ENCODE peak calls at places on chromosome 21, in nine cellular contexts. N is transverse colon, I is body of pancreas, Y is upper lobe of right lung, G is kidney epithelial cell, Z is fibroblast of pulmonary artery, U is HL-60, W is fibroblast of lung, L is AG09309. F is an unnamed sample.

GRCh38 chr21:37711294-37711844 is 204.9 kb downstream of the KCNJ6 start:
- DNase-seq in N (no peak), I (no peak), Y (no peak), G (no peak), Z (no peak), U (no peak), W (no peak), L (no peak), F (no peak)

GRCh38 chr21:16402752-16403151 is 673.0 kb downstream of the USP25 start:
- DNase-seq in N (no peak), I (no peak), Y (no peak), G (no peak), Z (no peak), U (no peak), W (no peak), L (no peak), F (peak)

GRCh38 chr21:43812139-43812821 is 22.9 kb downstream of the RRP1 start:
- DNase-seq in N (peak), I (no peak), Y (peak), G (no peak), Z (no peak), U (peak), W (no peak), L (no peak), F (no peak)

GRCh38 chr21:45455321-45456013 is 50.5 kb downstream of the COL18A1 start:
- DNase-seq in N (no peak), I (peak), Y (no peak), G (no peak), Z (peak), U (peak), W (peak), L (no peak), F (no peak)

GRCh38 chr21:46096997-46097825 is 701 bp upstream of the COL6A2 start:
- DNase-seq in N (peak), I (no peak), Y (peak), G (no peak), Z (no peak), U (no peak), W (peak), L (no peak), F (peak)

GRCh38 chr21:16509466-16509865 is 779.7 kb downstream of the USP25 start:
- DNase-seq in N (no peak), I (no peak), Y (no peak), G (no peak), Z (no peak), U (no peak), W (peak), L (peak), F (peak)

GRCh38 chr21:45818904-45819285 is 162.7 kb upstream of the COL6A1 start:
- DNase-seq in N (no peak), I (no peak), Y (no peak), G (peak), Z (peak), U (peak), W (peak), L (peak), F (peak)

GRCh38 chr21:41639336-41639735 is 127.5 kb downstream of the RIPK4 start:
- DNase-seq in N (no peak), I (no peak), Y (peak), G (no peak), Z (no peak), U (no peak), W (no peak), L (no peak), F (no peak)

GRCh38 chr21:43951911-43952703 is 60.0 kb upstream of the TRAPPC10 start:
- DNase-seq in N (no peak), I (no peak), Y (no peak), G (no peak), Z (no peak), U (no peak), W (no peak), L (no peak), F (no peak)

GRCh38 chr21:46118871-46119564 is 21.1 kb downstream of the COL6A2 start:
- DNase-seq in N (peak), I (no peak), Y (peak), G (no peak), Z (no peak), U (no peak), W (no peak), L (no peak), F (no peak)

GRCh38 chr21:46065993-46066842 is 31.7 kb upstream of the COL6A2 start:
- DNase-seq in N (no peak), I (no peak), Y (no peak), G (no peak), Z (no peak), U (no peak), W (peak), L (no peak), F (no peak)

GRCh38 chr21:44866780-44867179 is 6.7 kb downstream of the PTTG1IP start:
- DNase-seq in N (no peak), I (no peak), Y (peak), G (no peak), Z (peak), U (no peak), W (peak), L (no peak), F (no peak)

GRCh38 chr21:43331962-43332458 is 94.9 kb downstream of the SIK1 start:
- DNase-seq in N (no peak), I (peak), Y (no peak), G (no peak), Z (peak), U (no peak), W (peak), L (no peak), F (peak)

GRCh38 chr21:29072873-29073221 is 601 bp downstream of the CCT8 start:
- DNase-seq in N (no peak), I (no peak), Y (no peak), G (no peak), Z (peak), U (peak), W (peak), L (no peak), F (no peak)

GRCh38 chr21:19507682-19508260 is 1104.2 kb upstream of the TMPRSS15 start:
- DNase-seq in N (no peak), I (no peak), Y (no peak), G (no peak), Z (peak), U (no peak), W (no peak), L (no peak), F (no peak)

GRCh38 chr21:34580181-34580700 is 34.7 kb downstream of the RCAN1 start:
- DNase-seq in N (peak), I (peak), Y (no peak), G (no peak), Z (no peak), U (no peak), W (no peak), L (no peak), F (peak)

GRCh38 chr21:27764056-27764455 is 797.2 kb upstream of the ADAMTS5 start:
- DNase-seq in N (no peak), I (no peak), Y (no peak), G (no peak), Z (no peak), U (no peak), W (peak), L (no peak), F (no peak)

GRCh38 chr21:27761623-27762022 is 794.7 kb upstream of the ADAMTS5 start:
- DNase-seq in N (no peak), I (no peak), Y (no peak), G (no peak), Z (no peak), U (no peak), W (no peak), L (no peak), F (peak)

GRCh38 chr21:27756191-27756590 is 789.3 kb upstream of the ADAMTS5 start:
- DNase-seq in N (no peak), I (no peak), Y (no peak), G (no peak), Z (no peak), U (no peak), W (no peak), L (no peak), F (peak)

GRCh38 chr21:27759820-27760219 is 792.9 kb upstream of the ADAMTS5 start:
- DNase-seq in N (no peak), I (no peak), Y (no peak), G (no peak), Z (peak), U (no peak), W (no peak), L (no peak), F (no peak)

DNA sequence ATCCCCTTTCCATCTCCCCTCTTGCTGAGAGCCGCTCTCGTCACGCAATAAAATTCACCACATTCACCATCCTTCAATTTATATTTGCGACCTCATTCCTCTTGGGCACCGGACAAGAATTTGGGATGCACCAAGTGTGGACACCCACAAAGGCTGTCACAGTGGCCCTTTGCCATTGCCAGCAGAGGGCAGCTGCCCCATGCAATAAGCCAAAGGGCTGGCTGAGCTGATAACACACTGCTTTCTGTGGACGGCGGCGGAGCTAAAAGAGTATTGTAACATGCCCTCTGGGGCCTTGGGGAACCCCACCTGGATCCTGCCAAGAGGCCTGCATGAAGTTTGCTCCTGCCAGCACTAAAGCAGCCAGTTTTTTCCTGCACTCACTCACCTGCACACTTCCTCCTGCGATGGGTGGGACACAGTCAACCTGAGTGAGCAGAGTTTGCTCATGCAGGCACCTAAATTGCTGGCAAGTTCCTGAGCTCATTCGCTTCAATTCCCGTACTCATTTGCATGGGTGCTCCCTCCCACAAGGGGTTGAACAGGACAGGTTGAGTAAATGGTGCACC is 792.3 kb upstream of the ADAMTS5 start:
- DNase-seq in N (peak), I (peak), Y (peak), G (no peak), Z (no peak), U (peak), W (no peak), L (no peak), F (no peak)
- TF ChIP-seq CTCF in N (peak), I (peak), Y (peak), G (peak), Z (peak), U (peak), W (peak), L (peak), F (peak)

DNA sequence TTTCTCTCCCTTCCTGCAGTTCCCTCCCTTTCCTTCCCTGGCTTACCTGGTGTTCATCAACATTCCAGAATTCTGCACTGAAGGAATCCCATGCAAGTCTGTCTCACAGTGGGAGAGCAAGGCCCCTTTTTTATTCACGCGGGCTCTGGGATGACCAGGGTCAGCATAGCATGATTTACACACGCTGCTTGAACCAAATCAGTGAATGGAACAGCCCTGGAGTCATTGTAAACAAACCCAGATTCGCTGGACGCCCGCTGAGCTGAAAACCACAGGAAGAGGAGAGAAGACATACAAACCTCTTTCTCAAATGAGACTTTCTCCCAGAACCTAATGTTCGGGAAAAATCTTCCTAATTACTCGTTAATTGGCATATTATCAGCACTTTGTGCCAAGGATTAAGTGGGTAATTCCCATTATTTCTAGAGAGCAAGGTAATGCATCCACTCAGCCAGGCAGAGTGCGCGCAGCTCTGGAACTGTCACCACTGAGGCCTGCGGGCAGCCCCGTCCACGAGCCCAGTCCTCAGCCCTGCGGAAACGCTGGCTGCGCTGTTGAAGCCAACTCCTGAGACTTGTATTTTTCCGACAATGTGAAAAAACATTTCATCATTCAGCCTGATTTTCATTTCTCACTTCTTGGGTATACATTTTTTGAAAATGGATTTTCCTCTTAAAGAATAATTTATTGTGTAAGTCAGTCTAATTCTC is 140.0 kb downstream of the ETS2 start:
- DNase-seq in N (no peak), I (no peak), Y (no peak), G (no peak), Z (no peak), U (no peak), W (peak), L (no peak), F (peak)
- H3K4me3 ChIP-seq in N (no peak), I (no peak), Y (no peak), G (no peak), Z (no peak), U (no peak), W (no peak), L (no peak), F (no peak)

GRCh38 chr21:27476696-27477095 is 509.8 kb upstream of the ADAMTS5 start:
- DNase-seq in N (no peak), I (no peak), Y (no peak), G (peak), Z (peak), U (no peak), W (peak), L (peak), F (peak)
- TF ChIP-seq CTCF in N (peak), I (no peak), Y (peak), G (peak), Z (peak), U (no peak), W (peak), L (peak), F (peak)

GRCh38 chr21:26003428-26003827 is 167.1 kb downstream of the APP start:
- DNase-seq in N (no peak), I (no peak), Y (no peak), G (no peak), Z (no peak), U (no peak), W (no peak), L (no peak), F (no peak)

GRCh38 chr21:26005464-26005863 is 165.1 kb downstream of the APP start:
- DNase-seq in N (no peak), I (no peak), Y (no peak), G (no peak), Z (no peak), U (no peak), W (no peak), L (no peak), F (no peak)

GRCh38 chr21:26011292-26011940 is 159.2 kb downstream of the APP start:
- DNase-seq in N (no peak), I (no peak), Y (no peak), G (no peak), Z (no peak), U (no peak), W (no peak), L (no peak), F (no peak)

GRCh38 chr21:26013964-26014363 is 156.6 kb downstream of the APP start:
- DNase-seq in N (no peak), I (no peak), Y (no peak), G (no peak), Z (no peak), U (no peak), W (no peak), L (no peak), F (no peak)

DNA sequence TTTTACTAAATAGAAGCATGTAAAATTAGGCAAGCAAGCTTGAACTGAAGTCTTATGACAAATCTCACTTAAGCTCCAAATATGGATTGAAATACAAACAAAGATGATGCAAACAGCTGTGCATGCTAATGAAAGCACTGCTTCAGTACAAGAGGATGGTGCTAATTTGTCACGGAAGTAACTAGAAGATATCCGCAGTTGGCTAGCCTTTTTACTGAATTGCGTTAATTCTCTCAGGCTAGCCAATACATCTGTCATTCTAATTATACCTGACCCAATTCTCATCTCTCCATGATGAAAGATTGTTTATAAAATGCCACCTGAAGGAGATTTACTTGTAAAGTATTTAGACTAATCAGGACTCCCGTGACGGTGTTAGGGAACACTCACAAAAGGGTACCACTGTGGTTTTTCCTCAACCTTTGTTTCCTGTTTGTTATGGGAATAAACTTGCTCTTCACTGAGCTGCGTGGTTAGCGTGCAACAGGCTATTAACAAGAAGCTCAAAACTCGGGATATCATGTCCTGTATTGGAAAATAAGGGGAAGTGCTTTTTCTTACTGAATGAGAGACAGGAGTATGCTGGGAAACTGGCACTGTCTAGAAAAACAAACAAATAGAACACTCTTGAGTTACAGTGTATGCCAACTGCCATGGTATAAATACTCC is 162.5 kb downstream of the APP start:
- DNase-seq in N (no peak), I (no peak), Y (no peak), G (no peak), Z (no peak), U (no peak), W (peak), L (peak), F (no peak)
- H3K4me3 ChIP-seq in N (no peak), I (no peak), Y (no peak), G (no peak), Z (no peak), U (no peak), W (no peak), L (no peak), F (no peak)